ENCODE peak calls at places on chromosomes 5 and 9, in five cellular contexts. A, S, O, V and D are unnamed samples.

GRCh38 chr9:130320697-130321080 is 55.1 kb downstream of the HMCN2 start:
- DNase-seq in A (no peak), S (no peak), O (no peak), V (no peak), D (peak)

GRCh38 chr5:54616031-54616430 is 98.5 kb downstream of the SNX18 start:
- DNase-seq in A (no peak), S (peak), O (no peak), V (peak), D (no peak)

GRCh38 chr5:28374492-28374934 is 1336.1 kb upstream of the CDH9 start:
- DNase-seq in A (no peak), S (peak), O (no peak), V (no peak), D (no peak)

GRCh38 chr5:168364738-168365550 is 73.5 kb downstream of the WWC1 start:
- DNase-seq in A (no peak), S (peak), O (no peak), V (no peak), D (peak)

GRCh38 chr5:173624276-173624675 is 7.8 kb upstream of the BOD1 start:
- DNase-seq in A (peak), S (no peak), O (no peak), V (no peak), D (no peak)

GRCh38 chr5:133744909-133745308 is 132.6 kb upstream of the FSTL4 start:
- DNase-seq in A (no peak), S (no peak), O (no peak), V (no peak), D (peak)

GRCh38 chr9:85089188-85089969 is 419.9 kb downstream of the NTRK2 start:
- DNase-seq in A (no peak), S (no peak), O (no peak), V (no peak), D (peak)

GRCh38 chr9:116855881-116856662 is 169.0 kb downstream of the TRIM32 start:
- DNase-seq in A (no peak), S (peak), O (no peak), V (no peak), D (no peak)

GRCh38 chr9:18260527-18260926 is 213.4 kb upstream of the ADAMTSL1 start:
- DNase-seq in A (no peak), S (peak), O (no peak), V (no peak), D (no peak)
- H3K27ac ChIP-seq in A (no peak), S (no peak), O (no peak), V (no peak), D (no peak)

GRCh38 chr9:12814877-12815237 is 40.0 kb downstream of the LURAP1L start:
- DNase-seq in A (no peak), S (no peak), O (no peak), V (no peak), D (no peak)

GRCh38 chr9:12815895-12816294 is 41.1 kb downstream of the LURAP1L start:
- DNase-seq in A (no peak), S (no peak), O (no peak), V (no peak), D (no peak)

GRCh38 chr9:12813533-12813932 is 38.7 kb downstream of the LURAP1L start:
- DNase-seq in A (no peak), S (no peak), O (no peak), V (no peak), D (no peak)

GRCh38 chr9:12812710-12813109 is 37.9 kb downstream of the LURAP1L start:
- DNase-seq in A (no peak), S (no peak), O (no peak), V (no peak), D (no peak)

DNA sequence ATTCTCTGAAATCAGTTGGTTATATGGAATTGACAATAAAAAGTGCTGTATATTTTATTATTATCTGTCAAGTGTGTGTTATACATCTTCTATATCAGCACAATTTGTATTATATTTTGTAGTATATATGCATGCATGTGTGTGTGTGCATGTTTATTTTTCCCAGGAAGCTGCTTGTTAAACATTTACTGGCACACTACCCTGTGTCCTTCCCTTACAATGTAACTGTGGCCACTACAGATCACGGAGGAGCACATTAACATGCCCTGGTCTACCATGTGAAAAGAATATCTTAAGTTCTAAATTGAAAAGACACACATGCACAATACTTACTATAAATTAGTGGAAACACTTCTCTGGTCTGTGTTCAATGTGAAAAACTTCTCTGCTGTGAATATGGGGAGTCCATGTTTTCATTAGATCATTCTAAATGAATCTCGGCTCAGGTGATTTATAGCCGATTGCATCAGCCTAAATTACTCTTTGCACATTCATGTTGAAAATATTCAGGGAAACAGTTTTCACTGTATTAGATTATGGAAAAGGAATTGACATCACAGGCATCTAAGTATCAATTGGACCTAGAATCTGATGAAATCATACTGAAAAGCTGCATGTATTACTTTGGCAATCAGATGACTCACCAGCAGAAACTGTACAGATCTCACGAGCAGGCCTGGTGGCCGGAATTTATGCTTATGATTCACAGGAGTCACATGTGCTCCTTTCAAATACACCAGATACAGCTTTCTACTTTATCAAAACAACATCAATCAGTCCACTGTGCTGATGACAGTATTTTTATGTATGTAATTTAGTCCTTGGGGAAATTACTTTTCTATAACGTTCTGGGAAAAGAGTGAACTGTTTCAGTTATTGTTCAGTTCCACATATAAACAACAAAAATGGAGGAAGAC is 39.4 kb downstream of the LURAP1L start:
- DNase-seq in A (peak), S (peak), O (peak), V (peak), D (no peak)
- H3K27ac ChIP-seq in A (peak), S (peak), O (peak), V (peak), D (peak)

GRCh38 chr9:131365546-131365945 is 28.3 kb upstream of the PRRC2B start:
- DNase-seq in A (no peak), S (no peak), O (no peak), V (no peak), D (no peak)

GRCh38 chr9:131370638-131371037 is 23.2 kb upstream of the PRRC2B start:
- DNase-seq in A (no peak), S (no peak), O (no peak), V (no peak), D (no peak)

GRCh38 chr9:131366745-131367401 is 27.0 kb upstream of the PRRC2B start:
- DNase-seq in A (no peak), S (peak), O (no peak), V (no peak), D (peak)

DNA sequence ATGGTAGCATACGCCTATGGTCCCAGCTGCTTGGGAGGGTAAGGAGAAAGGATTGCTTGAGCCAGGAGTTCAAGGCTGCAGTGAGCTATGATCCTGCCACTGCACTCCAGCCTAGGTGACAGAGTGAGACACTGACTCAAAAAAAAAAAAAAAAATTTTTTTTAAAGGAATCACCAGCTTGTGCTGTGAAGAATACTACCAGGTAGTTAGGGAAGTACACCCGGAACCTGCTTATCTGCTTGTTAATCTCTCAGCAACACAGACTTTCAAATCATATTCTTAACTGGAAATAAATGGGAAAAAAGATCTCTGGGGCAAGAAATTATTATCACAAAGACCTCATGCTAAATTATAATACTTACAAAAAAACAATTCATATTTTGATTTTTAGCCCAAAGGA is 26.4 kb upstream of the PRRC2B start:
- DNase-seq in A (no peak), S (no peak), O (no peak), V (no peak), D (no peak)
- H3K27ac ChIP-seq in A (no peak), S (no peak), O (no peak), V (no peak), D (no peak)

GRCh38 chr9:95097279-95097678 is 220.2 kb downstream of the FANCC start:
- DNase-seq in A (peak), S (no peak), O (no peak), V (no peak), D (no peak)

GRCh38 chr9:95094002-95094401 is 223.5 kb downstream of the FANCC start:
- DNase-seq in A (no peak), S (no peak), O (no peak), V (no peak), D (no peak)

GRCh38 chr9:95096381-95096780 is 221.1 kb downstream of the FANCC start:
- DNase-seq in A (no peak), S (no peak), O (no peak), V (no peak), D (no peak)

GRCh38 chr9:95096807-95097206 is 220.7 kb downstream of the FANCC start:
- DNase-seq in A (peak), S (no peak), O (no peak), V (no peak), D (no peak)

GRCh38 chr9:95095619-95096355 is 221.7 kb downstream of the FANCC start:
- DNase-seq in A (no peak), S (no peak), O (no peak), V (no peak), D (no peak)
- H3K27ac ChIP-seq in A (peak), S (no peak), O (no peak), V (peak), D (no peak)

GRCh38 chr5:146851133-146851532 is 27.4 kb downstream of the PPP2R2B start:
- DNase-seq in A (no peak), S (no peak), O (no peak), V (no peak), D (no peak)
- H3K27ac ChIP-seq in A (no peak), S (no peak), O (no peak), V (no peak), D (no peak)

GRCh38 chr5:33346534-33346933 is 94.2 kb upstream of the TARS1 start:
- DNase-seq in A (no peak), S (no peak), O (no peak), V (no peak), D (no peak)

GRCh38 chr5:33339413-33339812 is 101.4 kb upstream of the TARS1 start:
- DNase-seq in A (no peak), S (no peak), O (no peak), V (no peak), D (no peak)

GRCh38 chr5:33341316-33341715 is 99.4 kb upstream of the TARS1 start:
- DNase-seq in A (no peak), S (no peak), O (no peak), V (no peak), D (no peak)

GRCh38 chr5:33340195-33340594 is 100.6 kb upstream of the TARS1 start:
- DNase-seq in A (no peak), S (no peak), O (no peak), V (no peak), D (peak)

DNA sequence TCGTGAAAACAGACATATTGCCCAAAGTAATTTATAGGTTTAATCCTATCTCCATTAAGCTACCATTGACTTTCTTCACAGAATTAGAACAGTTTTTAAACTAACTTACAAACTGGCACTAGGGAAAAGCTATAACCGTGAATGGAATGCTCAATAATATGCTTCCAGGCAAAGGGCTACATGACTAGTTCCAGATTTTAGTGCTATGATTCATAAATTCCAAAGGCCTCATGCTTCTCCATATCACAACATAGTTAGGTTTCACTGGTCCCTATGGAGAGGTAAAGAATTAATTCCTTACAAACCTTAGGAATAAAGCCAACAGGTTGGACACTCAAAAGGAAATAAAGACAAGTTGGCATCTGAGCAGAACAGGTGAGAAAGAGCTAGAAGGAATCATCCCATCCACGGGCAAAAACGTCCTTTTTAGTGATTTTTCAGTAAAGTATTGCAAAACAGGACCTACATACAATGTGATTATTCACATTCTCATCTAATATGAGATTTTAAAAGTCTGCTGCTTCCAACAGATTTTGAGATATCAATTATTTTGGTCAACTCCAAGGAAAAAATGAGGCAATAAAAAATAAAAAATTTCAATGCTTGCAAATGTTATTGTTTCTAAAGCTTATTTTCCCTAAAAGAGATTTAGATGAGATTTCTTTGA is 97.0 kb upstream of the TARS1 start:
- DNase-seq in A (no peak), S (peak), O (no peak), V (no peak), D (no peak)
- H3K27ac ChIP-seq in A (peak), S (peak), O (no peak), V (peak), D (no peak)

DNA sequence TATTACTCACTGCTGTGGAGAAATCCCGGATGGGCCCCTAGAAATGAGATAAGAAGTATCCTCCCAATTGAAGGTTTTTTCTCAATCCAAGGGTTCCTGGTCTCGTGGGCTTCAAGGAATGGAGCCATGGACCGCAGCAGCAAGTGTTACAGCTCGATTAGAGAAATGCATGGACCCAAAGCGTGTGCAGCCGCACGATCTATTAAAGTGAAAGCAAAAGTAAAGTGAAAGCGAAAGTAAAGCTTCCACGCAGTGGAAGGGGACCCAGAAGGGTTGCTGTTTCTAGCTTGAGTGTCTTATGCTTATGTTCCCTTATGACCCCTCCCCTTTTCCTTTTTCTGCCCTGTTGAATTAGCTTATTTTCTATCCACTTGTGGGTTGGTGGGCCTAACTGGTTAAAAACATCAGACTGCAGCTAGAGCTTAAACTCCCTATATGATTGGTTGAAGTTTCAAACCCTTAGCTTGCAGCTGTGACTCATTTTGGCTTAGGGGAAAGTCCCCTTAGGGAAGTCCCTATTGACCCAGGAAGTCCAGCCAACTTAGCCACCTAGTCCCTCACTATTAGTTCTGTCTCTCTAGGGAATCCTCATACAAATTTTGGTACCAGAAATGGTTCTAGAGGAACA is 1111.8 kb downstream of the TAF11L14 start:
- DNase-seq in A (no peak), S (no peak), O (no peak), V (no peak), D (no peak)
- H3K27ac ChIP-seq in A (peak), S (no peak), O (no peak), V (peak), D (no peak)

GRCh38 chr5:124661317-124662141 is 84.9 kb downstream of the ZNF608 start:
- DNase-seq in A (no peak), S (peak), O (no peak), V (no peak), D (peak)
- H3K27ac ChIP-seq in A (peak), S (peak), O (peak), V (peak), D (peak)

GRCh38 chr5:96254980-96255681 is 177.9 kb downstream of the PCSK1 start:
- DNase-seq in A (no peak), S (peak), O (no peak), V (no peak), D (no peak)
- H3K27ac ChIP-seq in A (no peak), S (peak), O (peak), V (peak), D (no peak)

GRCh38 chr5:38724301-38725030 is 121.3 kb upstream of the OSMR start:
- DNase-seq in A (no peak), S (peak), O (no peak), V (no peak), D (no peak)
- H3K27ac ChIP-seq in A (no peak), S (no peak), O (no peak), V (no peak), D (peak)